ENCODE peak calls at places on chromosomes 11 and 22, in four cellular contexts. M is neural progenitor cell, Y is GM12865, T is AG09309. F is an unnamed sample.

GRCh38 chr11:130523609-130524008 is 75.2 kb downstream of the ADAMTS15 start:
- DNase-seq in M (no peak), Y (no peak), T (peak), F (no peak)

GRCh38 chr11:78261869-78262637 is 73.3 kb downstream of the USP35 start:
- DNase-seq in M (no peak), Y (no peak), T (no peak), F (no peak)

GRCh38 chr11:104570088-104570701 is 328.1 kb downstream of the CASP12 start:
- DNase-seq in M (no peak), Y (no peak), T (no peak), F (no peak)

GRCh38 chr22:25153961-25154685 is 45.5 kb upstream of the CRYBB3 start:
- DNase-seq in M (peak), Y (no peak), T (no peak), F (no peak)

GRCh38 chr11:94141511-94142307 is 13.1 kb downstream of the PANX1 start:
- DNase-seq in M (peak), Y (no peak), T (no peak), F (peak)

GRCh38 chr11:48018561-48019229 is 38.3 kb downstream of the PTPRJ start:
- DNase-seq in M (peak), Y (no peak), T (no peak), F (peak)

GRCh38 chr11:9711454-9712307 is 47.8 kb downstream of the SWAP70 start:
- DNase-seq in M (no peak), Y (no peak), T (no peak), F (no peak)

GRCh38 chr11:113681711-113682410 is 24.2 kb downstream of the TMPRSS5 start:
- DNase-seq in M (no peak), Y (no peak), T (no peak), F (no peak)

GRCh38 chr11:35158371-35159081 is 19.6 kb downstream of the CD44 start:
- DNase-seq in M (no peak), Y (no peak), T (no peak), F (no peak)

GRCh38 chr22:19753090-19753842 is 7.3 kb upstream of the TBX1 start:
- DNase-seq in M (no peak), Y (no peak), T (no peak), F (no peak)

GRCh38 chr22:38034884-38035529 is 22.2 kb upstream of the PICK1 start:
- DNase-seq in M (no peak), Y (no peak), T (no peak), F (no peak)

GRCh38 chr11:102813484-102813883 is 15.5 kb upstream of the MMP1 start:
- DNase-seq in M (no peak), Y (no peak), T (no peak), F (no peak)

GRCh38 chr11:69799582-69799981 is 19.6 kb downstream of the FGF3 start:
- DNase-seq in M (peak), Y (peak), T (no peak), F (no peak)

GRCh38 chr22:35612903-35613302 is 4.2 kb downstream of the MB start:
- DNase-seq in M (no peak), Y (no peak), T (no peak), F (no peak)

GRCh38 chr11:68314203-68314885 is 2.0 kb downstream of the LRP5 start:
- DNase-seq in M (no peak), Y (no peak), T (no peak), F (no peak)

GRCh38 chr11:18383388-18384156 is 10.8 kb upstream of the LDHA start:
- DNase-seq in M (peak), Y (peak), T (peak), F (no peak)

GRCh38 chr22:31230871-31231621 is 18.9 kb downstream of the LIMK2 start:
- DNase-seq in M (peak), Y (peak), T (peak), F (peak)

GRCh38 chr11:112963368-112963955 is 2.2 kb downstream of the NCAM1 start:
- DNase-seq in M (peak), Y (no peak), T (no peak), F (peak)

GRCh38 chr11:96061730-96062524 is 138.0 kb upstream of the MTMR2 start:
- DNase-seq in M (no peak), Y (no peak), T (no peak), F (no peak)

GRCh38 chr11:71914127-71914526 is 14.3 kb downstream of the XNDC1N start:
- DNase-seq in M (no peak), Y (no peak), T (peak), F (no peak)

GRCh38 chr11:94895451-94895850 is 77.9 kb downstream of the CWC15 start:
- DNase-seq in M (no peak), Y (no peak), T (no peak), F (no peak)

GRCh38 chr11:70065318-70066135 is 12.6 kb upstream of the ANO1 start:
- DNase-seq in M (no peak), Y (no peak), T (no peak), F (no peak)

GRCh38 chr11:100805509-100806199 is 118.6 kb downstream of the ARHGAP42 start:
- DNase-seq in M (no peak), Y (no peak), T (peak), F (no peak)

GRCh38 chr11:121323208-121323607 is 30.6 kb downstream of the SC5D start:
- DNase-seq in M (peak), Y (no peak), T (no peak), F (no peak)
- TF ChIP-seq CTCF in M (peak), Y (no peak), T (no peak), F (no peak)

DNA sequence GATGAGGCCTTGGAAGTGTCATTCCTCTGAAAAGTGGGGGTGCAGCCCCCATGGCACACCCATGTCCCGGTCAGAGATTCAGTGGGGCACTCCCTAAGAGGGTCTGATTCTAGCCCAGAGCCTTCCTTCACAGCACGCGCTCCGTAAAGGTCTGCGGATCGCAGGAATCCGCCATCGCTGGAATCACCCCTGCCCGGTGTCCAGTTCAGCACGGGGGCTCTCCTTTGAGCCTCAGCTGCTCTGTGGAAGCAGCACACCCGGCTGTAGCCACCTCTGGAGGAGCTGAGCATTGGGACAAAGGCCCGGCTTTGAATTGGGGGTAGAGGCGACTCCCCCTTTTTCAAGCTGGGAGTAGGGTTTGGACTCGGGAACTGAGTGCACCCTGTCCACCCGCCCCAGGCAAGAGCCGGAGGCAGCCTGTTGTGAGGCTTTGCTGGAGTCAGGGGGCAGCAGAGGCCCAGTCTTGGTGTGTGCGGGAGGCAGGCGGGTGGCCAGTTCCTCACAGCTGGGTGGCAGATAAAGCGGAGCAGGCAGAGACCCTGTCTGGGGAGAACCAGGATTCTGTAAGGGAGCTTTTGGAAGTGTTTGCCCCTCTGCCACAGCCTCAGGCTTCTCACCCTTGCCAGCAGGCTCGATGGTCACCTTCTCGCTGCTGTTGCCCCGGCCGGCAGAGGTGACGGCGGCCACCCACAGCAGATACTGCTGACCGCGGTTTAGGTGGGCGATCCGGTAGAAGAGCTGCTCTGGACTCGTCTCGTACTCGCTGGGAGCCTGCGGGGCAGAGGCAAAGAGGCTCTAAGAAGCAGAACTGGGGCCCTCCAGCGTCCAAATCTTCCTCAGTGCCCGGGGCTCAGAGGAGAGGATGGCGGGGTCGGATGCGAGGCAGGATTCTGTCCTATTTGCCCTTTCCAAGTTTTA is 115.9 kb downstream of the CEP164 start:
- DNase-seq in M (peak), Y (peak), T (no peak), F (peak)
- TF ChIP-seq CTCF in M (peak), Y (peak), T (peak), F (peak)

GRCh38 chr11:28529540-28530410 is 421.6 kb downstream of the METTL15 start:
- DNase-seq in M (peak), Y (peak), T (peak), F (peak)
- TF ChIP-seq CTCF in M (peak), Y (no peak), T (no peak), F (peak)

DNA sequence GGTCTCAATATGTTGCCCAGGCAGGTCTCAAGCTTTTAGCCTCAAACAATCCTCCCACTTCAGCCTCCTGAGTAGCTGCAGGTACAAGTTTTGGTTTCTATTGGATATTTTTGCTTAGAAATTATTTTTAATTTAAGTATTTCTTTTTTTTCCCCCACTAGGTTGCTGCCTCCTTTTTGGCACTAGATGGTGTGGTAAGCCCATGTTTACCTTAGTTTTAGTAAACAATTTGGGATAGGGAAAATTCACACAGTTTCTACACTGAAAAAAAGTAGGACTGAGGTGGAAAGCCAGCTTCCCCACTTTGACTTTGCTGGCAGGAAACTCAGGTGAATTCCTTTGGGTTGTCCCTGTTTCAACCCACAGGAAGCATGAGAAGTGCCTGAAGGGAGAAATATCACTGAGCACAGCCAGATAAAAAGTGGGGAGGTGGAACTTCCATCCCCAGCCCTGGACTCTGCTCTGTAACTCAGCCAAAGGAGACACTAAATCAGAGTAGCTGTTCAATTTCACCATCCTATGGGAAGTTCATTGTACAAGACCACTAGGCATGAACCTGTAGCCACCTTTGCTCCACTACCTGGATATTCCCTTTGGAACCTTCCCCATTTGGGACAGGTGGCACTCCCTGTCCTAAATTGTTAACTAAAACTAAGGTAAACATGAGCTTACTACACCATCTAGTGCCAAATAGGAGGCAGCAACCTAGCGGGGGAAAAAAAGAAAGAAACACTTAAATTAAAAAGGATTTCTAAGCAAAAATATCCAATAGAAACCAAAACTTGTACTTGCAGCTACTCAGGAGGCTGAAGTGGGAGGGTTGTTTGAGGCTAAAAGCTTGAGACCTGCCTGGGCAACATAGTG is 154.4 kb upstream of the FAT3 start:
- DNase-seq in M (no peak), Y (no peak), T (no peak), F (no peak)
- TF ChIP-seq CTCF in M (peak), Y (no peak), T (peak), F (no peak)